ENCODE peak calls at places on chromosomes 13 and 19, in five cellular contexts. L, G, Q, S and P are unnamed samples.

GRCh38 chr13:114063545-114064515 is 68.6 kb downstream of the RASA3 start:
- DNase-seq in L (no peak), G (peak; percentile 56), Q (peak; percentile 45), S (peak; percentile 20), P (no peak)

GRCh38 chr19:18723871-18724377 is 40.4 kb downstream of the CRTC1 start:
- DNase-seq in S (no peak), G (peak; percentile 31), Q (no peak), L (no peak), P (no peak)

GRCh38 chr19:11381535-11382369 is 2.4 kb downstream of the EPOR start:
- DNase-seq in G (no peak), S (peak; percentile 70), Q (no peak), L (peak; percentile 65), P (peak; percentile 86)

GRCh38 chr19:41294393-41294792 is 15.6 kb upstream of the CCDC97 start:
- DNase-seq in L (no peak), S (no peak), G (no peak), Q (no peak), P (no peak)

GRCh38 chr19:17220207-17220758 is 5.1 kb downstream of the USE1 start:
- DNase-seq in S (no peak), Q (no peak), L (no peak), G (no peak), P (no peak)

GRCh38 chr19:52188822-52189744 is 769 bp upstream of the PPP2R1A start:
- DNase-seq in L (peak; percentile 43), G (peak; percentile 100), S (no peak), Q (peak; percentile 49), P (no peak)

GRCh38 chr13:48383384-48383783 is 29.5 kb downstream of the LPAR6 start:
- DNase-seq in Q (no peak), S (no peak), L (no peak), G (no peak), P (no peak)

GRCh38 chr19:3816566-3817218 is 30.5 kb upstream of the MATK start:
- DNase-seq in Q (no peak), L (no peak), S (no peak), G (no peak), P (no peak)

GRCh38 chr19:41999071-41999877 is 5.2 kb upstream of the ATP1A3 start:
- DNase-seq in Q (no peak), L (peak; percentile 26), G (no peak), S (no peak), P (no peak)

GRCh38 chr13:113448545-113448884 is 4.8 kb downstream of the ADPRHL1 start:
- DNase-seq in S (no peak), L (no peak), Q (no peak), G (no peak), P (no peak)

GRCh38 chr19:35560271-35560670 is 3.2 kb downstream of the ATP4A start:
- DNase-seq in S (no peak), G (no peak), L (no peak), Q (no peak), P (no peak)

GRCh38 chr19:907183-907853 is 5.7 kb downstream of the R3HDM4 start:
- DNase-seq in G (no peak), L (no peak), S (no peak), Q (no peak), P (no peak)

GRCh38 chr19:57830071-57830602 is at the start of gene ZNF587B:
- DNase-seq in G (peak; percentile 64), L (peak; percentile 84), Q (peak; percentile 44), S (peak; percentile 65), P (peak; percentile 67)

GRCh38 chr19:743168-743687 is 7.7 kb upstream of the MISP start:
- DNase-seq in S (no peak), L (no peak), G (no peak), Q (no peak), P (peak; percentile 58)

GRCh38 chr19:46392252-46392801 is 21.0 kb downstream of the CCDC8 start:
- DNase-seq in Q (no peak), S (no peak), G (peak; percentile 37), L (peak; percentile 53), P (no peak)

GRCh38 chr13:57629821-57630235 is 1.7 kb upstream of the PCDH17 start:
- DNase-seq in L (peak; percentile 96), S (no peak), G (peak; percentile 99), Q (peak; percentile 99), P (peak; percentile 97)

GRCh38 chr19:5292843-5293606 is 47.6 kb downstream of the PTPRS start:
- DNase-seq in L (peak; percentile 65), G (peak; percentile 72), S (peak; percentile 63), Q (peak; percentile 80), P (peak; percentile 80)